ENCODE peak calls at places on chromosomes 3 and 15, in seven cellular contexts. R is heart left ventricle; O is psoas muscle; F is DND-41; J is PC-3; S is upper lobe of right lung; P is naive thymus-derived CD4-positive, alpha-beta T cell. U is an unnamed sample. For H3K4me1, the result is how much of the 10 kb centered on the place peaks cover.

GRCh38 chr15:95793226-95793625 is 537.3 kb upstream of the NR2F2 start:
- DNase-seq in R (no peak), O (no peak), P (no peak), F (no peak), S (no peak), J (no peak), U (no peak)

GRCh38 chr15:64596701-64597468 is 136.5 kb downstream of the ZNF609 start:
- DNase-seq in F (peak), R (no peak), P (peak), J (no peak), O (no peak), S (no peak), U (peak)

GRCh38 chr15:48336940-48337339 is 5.7 kb downstream of the DUT start:
- DNase-seq in O (no peak), J (peak), P (no peak), F (peak), S (no peak), R (no peak), U (no peak)

GRCh38 chr3:59327324-59327939 is 277.6 kb upstream of the CFAP20DC start:
- DNase-seq in J (peak), F (no peak), P (no peak), O (no peak), R (no peak), S (no peak), U (no peak)

GRCh38 chr3:142976621-142977398 is 13.3 kb upstream of the PAQR9 start:
- DNase-seq in S (peak), J (peak), O (peak), P (no peak), R (peak), F (no peak), U (no peak)

GRCh38 chr15:51853987-51854386 is 24.5 kb downstream of the TMOD3 start:
- DNase-seq in R (no peak), S (no peak), J (no peak), F (no peak), O (no peak), P (no peak), U (no peak)

GRCh38 chr15:81108427-81108826 is 25.6 kb upstream of the CFAP161 start:
- DNase-seq in F (peak), O (no peak), R (no peak), S (no peak), P (no peak), J (peak), U (no peak)

GRCh38 chr3:101195951-101196713 is 124.2 kb downstream of the IMPG2 start:
- DNase-seq in F (no peak), J (peak), O (no peak), S (no peak), R (no peak), P (no peak), U (no peak)

GRCh38 chr3:112046599-112046998 is 12.1 kb downstream of the TMPRSS7 start:
- DNase-seq in F (no peak), O (no peak), R (no peak), J (peak), S (no peak), P (no peak), U (no peak)

GRCh38 chr3:66824450-66824849 is 173.7 kb upstream of the KBTBD8 start:
- DNase-seq in S (no peak), R (no peak), J (no peak), P (no peak), O (no peak), F (no peak), U (no peak)
- H3K4me1 ChIP-seq in S (under half), R (under half), J (under half), P (under half), O (under half), F (under half), U (under half)

GRCh38 chr3:4522962-4523361 is 29.8 kb downstream of the ITPR1 start:
- DNase-seq in J (no peak), O (no peak), R (no peak), S (no peak), F (no peak), P (no peak), U (no peak)
- H3K4me1 ChIP-seq in J (under half), O (under half), R (half or more), S (under half), F (under half), P (under half), U (under half)

DNA sequence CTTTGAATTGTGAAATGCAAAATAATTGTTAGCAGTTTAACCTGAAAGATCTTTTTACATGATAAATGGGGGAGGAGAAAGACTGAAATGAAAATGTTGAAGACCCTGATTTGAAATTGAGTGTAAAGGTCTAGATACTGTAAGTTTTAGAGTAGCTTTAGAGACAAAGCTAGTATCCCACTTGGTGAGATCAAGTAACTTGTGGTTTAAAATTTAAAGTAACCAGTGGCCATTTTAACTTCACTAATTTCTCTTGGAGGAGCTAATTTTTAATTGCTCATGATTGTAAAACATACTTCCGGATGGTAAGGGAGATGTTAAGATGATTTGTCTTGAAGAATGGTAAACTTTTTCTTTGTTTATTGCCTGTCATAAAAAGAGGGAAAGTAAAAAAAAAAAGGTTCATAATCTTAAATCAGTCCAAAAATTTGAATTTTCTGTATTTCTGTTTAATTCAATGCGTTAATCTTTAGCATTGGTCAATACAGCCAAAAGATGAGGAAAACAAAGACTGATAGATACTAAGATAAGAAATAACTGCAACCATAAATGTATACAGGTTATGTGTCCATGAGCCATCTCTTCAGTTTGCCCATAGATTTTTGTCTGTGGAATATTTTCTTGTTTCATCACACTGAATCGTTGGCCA is 15.2 kb upstream of the CHD2 start:
- DNase-seq in O (no peak), R (no peak), F (no peak), J (peak), S (no peak), P (no peak), U (peak)
- H3K4me1 ChIP-seq in O (under half), R (half or more), F (half or more), J (under half), S (half or more), P (half or more), U (half or more)

GRCh38 chr3:31775383-31775782 is 205.7 kb downstream of the OSBPL10 start:
- DNase-seq in O (no peak), P (no peak), R (no peak), S (no peak), J (no peak), F (no peak), U (no peak)

GRCh38 chr3:31777092-31777491 is 204.0 kb downstream of the OSBPL10 start:
- DNase-seq in F (no peak), O (no peak), J (peak), S (no peak), R (no peak), P (no peak), U (no peak)

GRCh38 chr3:31776016-31776415 is 205.0 kb downstream of the OSBPL10 start:
- DNase-seq in O (no peak), R (no peak), S (no peak), F (no peak), J (no peak), P (no peak), U (no peak)

GRCh38 chr3:31779514-31779913 is 201.5 kb downstream of the OSBPL10 start:
- DNase-seq in F (no peak), P (no peak), J (peak), R (no peak), O (no peak), S (no peak), U (no peak)

GRCh38 chr3:31777887-31778286 is 203.2 kb downstream of the OSBPL10 start:
- DNase-seq in P (no peak), R (no peak), S (no peak), F (no peak), J (peak), O (no peak), U (no peak)
- H3K4me1 ChIP-seq in P (under half), R (under half), S (under half), F (under half), J (under half), O (under half), U (under half)

GRCh38 chr3:37248179-37248578 is 73.8 kb upstream of the LRRFIP2 start:
- DNase-seq in O (no peak), J (no peak), R (no peak), F (no peak), S (no peak), P (no peak), U (no peak)
- H3K4me1 ChIP-seq in O (half or more), J (half or more), R (half or more), F (under half), S (under half), P (under half), U (half or more)

GRCh38 chr3:14430706-14431470 is 28.5 kb downstream of the SLC6A6 start:
- DNase-seq in S (no peak), P (no peak), O (no peak), J (no peak), F (no peak), R (no peak), U (peak)
- H3K4me1 ChIP-seq in S (half or more), P (half or more), O (half or more), J (half or more), F (under half), R (half or more), U (half or more)

GRCh38 chr15:66745530-66746230 is 43.6 kb downstream of the SMAD6 start:
- DNase-seq in O (no peak), P (no peak), R (no peak), F (no peak), J (no peak), S (peak), U (no peak)

GRCh38 chr15:66744610-66745279 is 42.7 kb downstream of the SMAD6 start:
- DNase-seq in O (no peak), F (no peak), R (no peak), S (peak), J (no peak), P (no peak), U (no peak)

GRCh38 chr15:66743204-66743603 is 41.2 kb downstream of the SMAD6 start:
- DNase-seq in F (no peak), R (no peak), O (no peak), P (no peak), S (no peak), J (no peak), U (no peak)

GRCh38 chr15:66742286-66742685 is 40.2 kb downstream of the SMAD6 start:
- DNase-seq in J (no peak), S (no peak), F (no peak), O (no peak), R (no peak), P (no peak), U (no peak)

GRCh38 chr15:66743703-66744536 is 41.9 kb downstream of the SMAD6 start:
- DNase-seq in P (no peak), S (peak), J (peak), O (no peak), R (no peak), F (no peak), U (no peak)
- H3K4me1 ChIP-seq in P (under half), S (half or more), J (half or more), O (under half), R (half or more), F (under half), U (under half)

DNA sequence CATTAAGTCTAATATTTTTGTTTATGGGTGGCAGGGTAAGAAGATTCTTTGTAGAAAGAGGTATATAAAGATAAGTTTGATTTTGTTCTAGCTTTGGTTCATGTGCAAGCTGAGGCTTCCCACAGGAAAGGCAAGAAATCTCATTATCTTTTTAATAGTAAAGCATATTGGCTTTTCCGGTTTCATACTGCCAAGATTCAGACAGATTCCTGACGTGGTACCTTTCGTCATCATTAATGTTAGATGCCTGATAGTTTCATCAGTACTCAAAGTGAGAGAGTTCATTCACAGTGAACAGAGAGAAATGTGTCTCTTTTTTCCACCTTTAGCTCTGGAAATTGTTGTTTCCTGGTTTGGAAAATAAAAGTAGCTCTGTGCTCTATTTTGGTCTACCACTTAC is 16.5 kb downstream of the TPM1 start:
- DNase-seq in F (no peak), J (no peak), O (no peak), S (no peak), P (no peak), R (no peak), U (no peak)
- H3K4me1 ChIP-seq in F (under half), J (under half), O (under half), S (under half), P (under half), R (half or more), U (under half)

GRCh38 chr3:157529751-157530150 is 26.5 kb upstream of the VEPH1 start:
- DNase-seq in J (no peak), P (no peak), S (no peak), F (no peak), O (no peak), R (no peak), U (no peak)

GRCh38 chr3:157530637-157531300 is 27.6 kb upstream of the VEPH1 start:
- DNase-seq in S (no peak), O (no peak), J (no peak), P (no peak), F (no peak), R (no peak), U (no peak)

GRCh38 chr3:157529085-157529484 is 25.9 kb upstream of the VEPH1 start:
- DNase-seq in P (no peak), O (no peak), R (no peak), J (no peak), S (no peak), F (no peak), U (no peak)

GRCh38 chr3:157526036-157526435 is 22.8 kb upstream of the VEPH1 start:
- DNase-seq in O (no peak), P (no peak), J (peak), R (no peak), S (no peak), F (no peak), U (no peak)

GRCh38 chr3:157527471-157527881 is 24.3 kb upstream of the VEPH1 start:
- DNase-seq in P (no peak), R (no peak), O (no peak), F (no peak), J (no peak), S (no peak), U (no peak)
- H3K4me1 ChIP-seq in P (under half), R (under half), O (under half), F (under half), J (under half), S (under half), U (under half)

U was measured in CD8-positive, alpha-beta memory T cell.